ENCODE peak calls at places on chromosomes 3 and 15, in six cellular contexts. L, I, R, S, P and T are unnamed samples.

GRCh38 chr3:169458752-169459151 is 204.8 kb downstream of the MECOM start:
- DNase-seq in L (no peak), I (no peak), R (no peak), S (no peak), P (no peak), T (no peak)

GRCh38 chr15:38696120-38696727 is 131.6 kb upstream of the RASGRP1 start:
- DNase-seq in L (peak; percentile 47), I (no peak), R (peak; percentile 42), S (peak; percentile 42), P (no peak), T (peak; percentile 71)

GRCh38 chr15:67836134-67836455 is 3.8 kb downstream of the RNU6-1 start:
- DNase-seq in L (no peak), I (no peak), R (no peak), S (no peak), P (no peak), T (no peak)

GRCh38 chr3:51934139-51934850 is 7.4 kb downstream of the RRP9 start:
- DNase-seq in L (no peak), I (no peak), R (no peak), S (no peak), P (no peak), T (no peak)

GRCh38 chr3:49019941-49020334 is 1.6 kb upstream of the DALRD3 start:
- DNase-seq in L (no peak), I (no peak), R (no peak), S (no peak), P (no peak), T (peak; percentile 45)

GRCh38 chr3:130770637-130771036 is 24.0 kb upstream of the PIK3R4 start:
- DNase-seq in L (no peak), I (no peak), R (no peak), S (no peak), P (no peak), T (no peak)

GRCh38 chr15:24944939-24945338 is 9.8 kb upstream of the SNRPN start:
- DNase-seq in L (peak; percentile 1), I (no peak), R (no peak), S (no peak), P (no peak), T (no peak)

GRCh38 chr3:42906085-42906904 is at the start of gene ZNF662:
- DNase-seq in L (no peak), I (no peak), R (no peak), S (peak; percentile 2), P (no peak), T (no peak)

GRCh38 chr3:51353131-51353530 is 32.0 kb upstream of the MANF start:
- DNase-seq in L (no peak), I (no peak), R (no peak), S (no peak), P (no peak), T (no peak)

GRCh38 chr3:23734481-23734880 is 71.3 kb upstream of the UBE2E1 start:
- DNase-seq in L (no peak), I (no peak), R (no peak), S (no peak), P (no peak), T (no peak)

GRCh38 chr3:172749201-172749965 is 1.1 kb upstream of the ECT2 start:
- DNase-seq in L (peak; percentile 90), I (peak; percentile 87), R (no peak), S (no peak), P (no peak), T (no peak)

GRCh38 chr15:34621675-34622074 is 38.2 kb upstream of the GOLGA8B start:
- DNase-seq in L (no peak), I (no peak), R (no peak), S (no peak), P (no peak), T (peak; percentile 83)

GRCh38 chr3:107818025-107818424 is 272.8 kb downstream of the CD47 start:
- DNase-seq in L (no peak), I (no peak), R (no peak), S (no peak), P (no peak), T (no peak)

GRCh38 chr3:168952551-168952950 is 711.0 kb downstream of the MECOM start:
- DNase-seq in L (no peak), I (no peak), R (no peak), S (no peak), P (no peak), T (peak; percentile 62)

GRCh38 chr3:107752202-107752990 is 229.6 kb downstream of the BBX start:
- DNase-seq in L (peak; percentile 42), I (no peak), R (no peak), S (no peak), P (no peak), T (peak; percentile 36)

GRCh38 chr3:157785071-157785826 is 282.0 kb upstream of the VEPH1 start:
- DNase-seq in L (peak; percentile 86), I (peak; percentile 87), R (no peak), S (no peak), P (no peak), T (peak; percentile 10)

GRCh38 chr3:57184516-57184915 is 15.3 kb downstream of the HESX1 start:
- DNase-seq in L (no peak), I (no peak), R (no peak), S (no peak), P (no peak), T (no peak)

GRCh38 chr15:71203573-71204444 is 88.5 kb downstream of the THSD4 start:
- DNase-seq in L (peak; percentile 35), I (no peak), R (no peak), S (no peak), P (no peak), T (no peak)

GRCh38 chr3:182133752-182134151 is 422.0 kb downstream of the SOX2 start:
- DNase-seq in L (no peak), I (no peak), R (no peak), S (no peak), P (no peak), T (no peak)

GRCh38 chr3:197465996-197466549 is 89.7 kb downstream of the BDH1 start:
- DNase-seq in L (peak; percentile 56), I (peak; percentile 53), R (no peak), S (no peak), P (no peak), T (no peak)

GRCh38 chr15:58628206-58629057 is 121.1 kb downstream of the ADAM10 start:
- DNase-seq in L (no peak), I (no peak), R (no peak), S (no peak), P (no peak), T (peak; percentile 87)

GRCh38 chr3:51099794-51100542 is 285.1 kb upstream of the MANF start:
- DNase-seq in L (peak; percentile 54), I (peak; percentile 10), R (no peak), S (no peak), P (peak; percentile 0), T (peak; percentile 53)

GRCh38 chr3:135757421-135757820 is 208.1 kb upstream of the PPP2R3A start:
- DNase-seq in L (no peak), I (no peak), R (no peak), S (no peak), P (no peak), T (no peak)

GRCh38 chr3:195080571-195081141 is 190.3 kb downstream of the XXYLT1 start:
- DNase-seq in L (no peak), I (no peak), R (no peak), S (no peak), P (no peak), T (no peak)

GRCh38 chr3:52222319-52223221 is 2.9 kb downstream of the TLR9 start:
- DNase-seq in L (no peak), I (no peak), R (no peak), S (no peak), P (no peak), T (no peak)

GRCh38 chr3:31196881-31197364 is 302.5 kb upstream of the GADL1 start:
- DNase-seq in L (peak; percentile 82), I (no peak), R (no peak), S (no peak), P (no peak), T (no peak)